ENCODE peak calls at places on chromosomes 11 and 22, in four cellular contexts. K is lower lobe of right lung, V is mucosa of descending colon, E is A549. M is an unnamed sample.

GRCh38 chr11:58546841-58547240 is 28.8 kb downstream of the LPXN start:
- DNase-seq in K (no peak), V (no peak), E (no peak), M (no peak)

GRCh38 chr11:2559527-2560311 is 114.9 kb downstream of the KCNQ1 start:
- DNase-seq in K (peak; percentile 40), V (peak; percentile 19), E (no peak), M (peak; percentile 44)

GRCh38 chr22:23193420-23193819 is 13.1 kb downstream of the BCR start:
- DNase-seq in K (no peak), V (no peak), E (no peak), M (peak; percentile 4)

GRCh38 chr11:95068549-95068948 is 1.8 kb downstream of the SRSF8 start:
- DNase-seq in K (peak; percentile 82), V (peak; percentile 80), E (peak; percentile 93), M (peak; percentile 79)

GRCh38 chr11:19889531-19889930 is 176.9 kb downstream of the NAV2 start:
- DNase-seq in K (no peak), V (no peak), E (no peak), M (no peak)

GRCh38 chr11:123111465-123111864 is 49.5 kb upstream of the HSPA8 start:
- DNase-seq in K (no peak), V (no peak), E (peak; percentile 58), M (no peak)

GRCh38 chr11:128707671-128708070 is 13.8 kb downstream of the FLI1 start:
- DNase-seq in K (no peak), V (no peak), E (no peak), M (no peak)

GRCh38 chr11:107564877-107565218 is 687 bp downstream of the ALKBH8 start:
- DNase-seq in K (no peak), V (no peak), E (no peak), M (no peak)

GRCh38 chr11:35419713-35420333 is 465 bp upstream of the SLC1A2 start:
- DNase-seq in K (peak; percentile 43), V (no peak), E (no peak), M (peak; percentile 25)

GRCh38 chr22:50528682-50529415 is 963 bp downstream of the TYMP start:
- DNase-seq in K (peak; percentile 64), V (no peak), E (no peak), M (no peak)

GRCh38 chr11:103872748-103873147 is 163.7 kb upstream of the DDI1 start:
- DNase-seq in K (no peak), V (no peak), E (peak; percentile 3), M (no peak)

GRCh38 chr11:111913031-111913861 is 712 bp downstream of the HSPB2 start:
- DNase-seq in K (no peak), V (no peak), E (no peak), M (peak; percentile 83)

GRCh38 chr22:43381693-43382092 is 30.1 kb upstream of the MPPED1 start:
- DNase-seq in K (peak; percentile 20), V (no peak), E (no peak), M (no peak)

GRCh38 chr11:100929377-100929776 is 200.2 kb downstream of the PGR start:
- DNase-seq in K (no peak), V (no peak), E (no peak), M (no peak)

GRCh38 chr22:42330170-42330569 is 59.7 kb upstream of the TCF20 start:
- DNase-seq in K (no peak), V (no peak), E (no peak), M (no peak)

GRCh38 chr22:23446796-23447350 is 133.2 kb downstream of the IGLL1 start:
- DNase-seq in K (no peak), V (no peak), E (no peak), M (no peak)

GRCh38 chr11:18455686-18456372 is at the start of gene LDHAL6A:
- DNase-seq in K (no peak), V (no peak), E (no peak), M (no peak)

GRCh38 chr11:15819679-15820286 is 536.6 kb downstream of the SOX6 start:
- DNase-seq in K (peak; percentile 82), V (peak; percentile 91), E (peak; percentile 60), M (peak; percentile 78)

GRCh38 chr11:61552108-61552635 is 28.7 kb downstream of the SYT7 start:
- DNase-seq in K (no peak), V (no peak), E (no peak), M (peak; percentile 79)

GRCh38 chr11:65786786-65787636 is at the start of gene OVOL1:
- DNase-seq in K (peak; percentile 81), V (peak; percentile 91), E (no peak), M (no peak)

GRCh38 chr11:118051611-118052461 is 25.0 kb upstream of the TMPRSS4 start:
- DNase-seq in K (no peak), V (no peak), E (no peak), M (no peak)

GRCh38 chr11:62664405-62665074 is 470 bp downstream of the C11orf98 start:
- DNase-seq in K (peak; percentile 67), V (no peak), E (peak; percentile 72), M (no peak)

GRCh38 chr11:128472128-128473110 is 114.9 kb downstream of the ETS1 start:
- DNase-seq in K (no peak), V (no peak), E (no peak), M (no peak)

GRCh38 chr22:44395116-44396005 is 82.6 kb upstream of the SHISAL1 start:
- DNase-seq in K (peak; percentile 37), V (peak; percentile 18), E (no peak), M (no peak)

GRCh38 chr11:116990061-116990473 is 108.2 kb downstream of the SIK3 start:
- DNase-seq in K (no peak), V (no peak), E (no peak), M (no peak)

GRCh38 chr22:17121235-17122195 is at the start of gene TMEM121B:
- DNase-seq in K (peak; percentile 78), V (peak; percentile 62), E (peak; percentile 14), M (peak; percentile 83)
- H3K4me3 ChIP-seq in K (peak within 1 kb of the TSS; percentile 62), V (no peak within 1 kb of the TSS), E (peak within 1 kb of the TSS; percentile 44), M (peak within 1 kb of the TSS; percentile 62)

GRCh38 chr11:105033781-105034180 is 1.2 kb downstream of the CASP1 start:
- DNase-seq in K (no peak), V (no peak), E (no peak), M (no peak)
- H3K4me3 ChIP-seq in K (peak overlapping the region; percentile 61), V (no peak overlapping the region), E (no peak overlapping the region), M (peak overlapping the region; percentile 87)

GRCh38 chr11:76210920-76211851 is 4.9 kb upstream of the WNT11 start:
- DNase-seq in K (peak; percentile 36), V (peak; percentile 60), E (no peak), M (peak; percentile 46)
- H3K4me3 ChIP-seq in K (peak overlapping the region; percentile 72), V (no peak overlapping the region), E (peak overlapping the region; percentile 60), M (peak overlapping the region; percentile 50)

DNA sequence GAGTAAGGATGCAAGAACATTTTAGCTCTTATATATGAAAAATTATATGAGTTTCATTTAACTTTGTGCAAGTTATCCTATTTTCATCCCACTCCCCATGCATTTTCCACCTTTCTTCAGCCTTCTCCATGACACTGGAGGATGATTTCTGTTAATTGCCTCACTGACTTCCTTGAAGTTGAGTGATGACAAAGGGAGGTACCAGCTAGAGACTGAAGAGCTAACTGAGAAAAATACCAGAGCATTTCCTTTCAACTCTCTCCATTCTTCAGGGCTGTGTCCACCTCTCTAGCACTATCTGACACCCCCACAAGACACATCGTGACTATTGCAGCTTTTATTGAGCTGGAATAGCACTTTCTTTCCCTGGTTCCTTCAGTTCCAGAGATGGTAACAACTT is 711.6 kb upstream of the LRRC4C start:
- DNase-seq in K (no peak), V (no peak), E (no peak), M (no peak)
- H3K4me3 ChIP-seq in K (no peak overlapping the region), V (no peak overlapping the region), E (no peak overlapping the region), M (no peak overlapping the region)

M was measured in right cardiac atrium.